ENCODE peak calls at places on chromosomes 5 and 9, in eight cellular contexts. R is neural progenitor cell, L is tibial nerve, J is mucosa of descending colon, A is Panc1, Q is adrenal gland, S is cardiac muscle cell, U is hepatocyte. X is an unnamed sample.

GRCh38 chr9:38337706-38338264 is 54.7 kb upstream of the ALDH1B1 start:
- DNase-seq in R (no peak), L (no peak), J (no peak), A (no peak), Q (peak; percentile 27), S (no peak), U (no peak), X (no peak)

GRCh38 chr9:71844808-71845207 is 66.2 kb downstream of the ABHD17B start:
- DNase-seq in R (no peak), L (no peak), J (no peak), A (no peak), Q (no peak), S (no peak), U (no peak), X (no peak)

GRCh38 chr5:56501949-56502557 is 268.9 kb upstream of the ANKRD55 start:
- DNase-seq in R (no peak), L (no peak), J (no peak), A (no peak), Q (no peak), S (peak; percentile 48), U (no peak), X (no peak)

GRCh38 chr5:89120719-89121118 is 237.7 kb upstream of the MEF2C start:
- DNase-seq in R (no peak), L (peak; percentile 38), J (peak; percentile 15), A (no peak), Q (peak; percentile 56), S (peak; percentile 59), U (peak; percentile 13), X (no peak)

GRCh38 chr9:123322771-123323481 is 33.1 kb upstream of the CRB2 start:
- DNase-seq in R (no peak), L (no peak), J (peak; percentile 38), A (no peak), Q (no peak), S (no peak), U (no peak), X (no peak)

GRCh38 chr5:36728697-36729543 is 122.5 kb downstream of the SLC1A3 start:
- DNase-seq in R (peak; percentile 76), L (peak; percentile 15), J (peak; percentile 49), A (peak; percentile 58), Q (no peak), S (peak; percentile 79), U (peak; percentile 81), X (no peak)

GRCh38 chr9:34382879-34383278 is 6.2 kb upstream of the MYORG start:
- DNase-seq in R (no peak), L (no peak), J (no peak), A (no peak), Q (no peak), S (no peak), U (no peak), X (no peak)

GRCh38 chr5:166845044-166845443 is 1446.4 kb upstream of the WWC1 start:
- DNase-seq in R (peak; percentile 61), L (peak; percentile 5), J (peak; percentile 6), A (no peak), Q (no peak), S (peak; percentile 34), U (peak; percentile 63), X (no peak)

GRCh38 chr5:88724201-88724600 is 158.8 kb downstream of the MEF2C start:
- DNase-seq in R (no peak), L (no peak), J (no peak), A (no peak), Q (no peak), S (peak; percentile 44), U (peak; percentile 20), X (no peak)

GRCh38 chr9:37061763-37062162 is 27.7 kb upstream of the PAX5 start:
- DNase-seq in R (no peak), L (no peak), J (no peak), A (no peak), Q (no peak), S (peak; percentile 34), U (peak; percentile 15), X (no peak)

GRCh38 chr9:104748359-104749031 is 1.0 kb downstream of the NIPSNAP3A start:
- DNase-seq in R (no peak), L (no peak), J (no peak), A (no peak), Q (no peak), S (peak; percentile 33), U (peak; percentile 16), X (no peak)

GRCh38 chr9:104747245-104747564 is 278 bp upstream of the NIPSNAP3A start:
- DNase-seq in R (no peak), L (no peak), J (no peak), A (no peak), Q (no peak), S (no peak), U (no peak), X (no peak)

GRCh38 chr9:104746798-104747197 is 685 bp upstream of the NIPSNAP3A start:
- DNase-seq in R (no peak), L (no peak), J (no peak), A (no peak), Q (no peak), S (no peak), U (no peak), X (no peak)

GRCh38 chr9:104746285-104746684 is 1.2 kb upstream of the NIPSNAP3A start:
- DNase-seq in R (no peak), L (no peak), J (no peak), A (no peak), Q (no peak), S (no peak), U (no peak), X (no peak)

GRCh38 chr9:104747565-104748358 is at the start of gene NIPSNAP3A:
- DNase-seq in R (peak; percentile 85), L (peak; percentile 69), J (peak; percentile 94), A (peak; percentile 54), Q (peak; percentile 93), S (peak; percentile 78), U (peak; percentile 91), X (peak; percentile 82)
- TF ChIP-seq CTCF in R (no peak), L (no peak), J (no peak), A (no peak), Q (no peak), S (no peak), U (no peak), X (no peak)

GRCh38 chr9:135811796-135812195 is 95.5 kb downstream of the CAMSAP1 start:
- DNase-seq in R (no peak), L (no peak), J (no peak), A (no peak), Q (no peak), S (peak; percentile 9), U (no peak), X (no peak)
- H3K36me3 ChIP-seq in R (peaks cover 8% of the 10 kb centered on the region), L (peaks cover under 1% of the 10 kb centered on the region), J (no peaks in the 10 kb centered on the region), A (no peaks in the 10 kb centered on the region), Q (peaks cover 63% of the 10 kb centered on the region), S (peaks cover 51% of the 10 kb centered on the region), U (no peaks in the 10 kb centered on the region), X (peaks cover 58% of the 10 kb centered on the region)

DNA sequence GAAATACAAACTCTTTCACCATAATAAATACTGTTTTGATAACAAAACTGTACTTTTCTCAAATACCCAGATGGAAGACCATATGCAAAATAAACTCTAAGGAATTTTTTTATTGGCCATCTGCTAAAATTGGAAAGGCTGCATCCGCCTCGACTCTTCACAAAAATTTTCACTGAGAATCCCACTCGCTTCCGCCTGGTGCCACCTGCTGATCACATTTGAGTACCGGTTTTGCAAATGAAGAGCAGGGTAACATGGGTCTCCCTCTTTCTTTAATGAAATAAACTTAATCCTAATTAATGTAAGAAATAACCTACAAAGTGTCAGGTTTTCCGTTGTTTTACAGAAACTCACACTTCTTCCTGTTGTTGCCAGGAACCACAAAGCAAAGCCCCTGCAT is 76.3 kb downstream of the TTLL11 start:
- DNase-seq in R (no peak), L (no peak), J (no peak), A (no peak), Q (no peak), S (peak; percentile 32), U (no peak), X (no peak)
- TF ChIP-seq CTCF in R (peak; percentile 47), L (no peak), J (no peak), A (peak; percentile 50), Q (no peak), S (peak; percentile 44), U (peak; percentile 45), X (no peak)

GRCh38 chr5:150129813-150130492 is 25.7 kb downstream of the PDGFRB start:
- DNase-seq in R (peak; percentile 80), L (peak; percentile 85), J (peak; percentile 83), A (peak; percentile 60), Q (peak; percentile 89), S (peak; percentile 84), U (peak; percentile 81), X (peak; percentile 59)

GRCh38 chr5:150131461-150131860 is 24.2 kb downstream of the PDGFRB start:
- DNase-seq in R (no peak), L (no peak), J (no peak), A (no peak), Q (no peak), S (no peak), U (no peak), X (no peak)

GRCh38 chr5:150126921-150127265 is 28.8 kb downstream of the PDGFRB start:
- DNase-seq in R (no peak), L (no peak), J (no peak), A (no peak), Q (no peak), S (no peak), U (no peak), X (no peak)

GRCh38 chr5:150130493-150130922 is 25.1 kb downstream of the PDGFRB start:
- DNase-seq in R (peak; percentile 70), L (no peak), J (no peak), A (no peak), Q (no peak), S (no peak), U (no peak), X (no peak)

GRCh38 chr5:150129454-150129812 is 26.2 kb downstream of the PDGFRB start:
- DNase-seq in R (no peak), L (no peak), J (no peak), A (no peak), Q (no peak), S (no peak), U (no peak), X (no peak)
- H3K36me3 ChIP-seq in R (no peaks in the 10 kb centered on the region), L (peaks cover 2% of the 10 kb centered on the region), J (no peaks in the 10 kb centered on the region), A (no peaks in the 10 kb centered on the region), Q (no peaks in the 10 kb centered on the region), S (no peaks in the 10 kb centered on the region), U (no peaks in the 10 kb centered on the region), X (no peaks in the 10 kb centered on the region)

GRCh38 chr5:105504-106080 is 13.6 kb downstream of the PLEKHG4B start:
- DNase-seq in R (peak; percentile 55), L (no peak), J (no peak), A (no peak), Q (no peak), S (no peak), U (no peak), X (no peak)

GRCh38 chr5:104778-105296 is 12.9 kb downstream of the PLEKHG4B start:
- DNase-seq in R (no peak), L (no peak), J (no peak), A (no peak), Q (no peak), S (no peak), U (no peak), X (no peak)

GRCh38 chr5:107526-107925 is 15.6 kb downstream of the PLEKHG4B start:
- DNase-seq in R (no peak), L (no peak), J (no peak), A (no peak), Q (no peak), S (no peak), U (no peak), X (no peak)

GRCh38 chr5:109826-110225 is 17.9 kb downstream of the PLEKHG4B start:
- DNase-seq in R (no peak), L (no peak), J (no peak), A (no peak), Q (no peak), S (no peak), U (no peak), X (no peak)

GRCh38 chr5:106587-106986 is 14.6 kb downstream of the PLEKHG4B start:
- DNase-seq in R (no peak), L (no peak), J (no peak), A (no peak), Q (no peak), S (no peak), U (no peak), X (no peak)
- TF ChIP-seq CTCF in R (peak; percentile 13), L (no peak), J (no peak), A (no peak), Q (no peak), S (no peak), U (no peak), X (no peak)